ENCODE peak calls at places on chromosome 17, in nine cellular contexts. M, Y, Q, S, W, O, H, V and F are unnamed samples.

GRCh38 chr17:59638553-59638952 is 18.9 kb downstream of the CLTC start:
- DNase-seq in V (no peak), M (no peak), H (no peak), S (no peak), O (no peak), Q (no peak), W (no peak), Y (no peak), F (no peak)

GRCh38 chr17:48045270-48046001 is 2.7 kb upstream of the NFE2L1 start:
- DNase-seq in W (no peak), Q (peak; percentile 70), H (peak; percentile 88), M (peak; percentile 23), O (no peak), Y (no peak), S (no peak), V (no peak), F (peak; percentile 66)

GRCh38 chr17:38879878-38880727 is 10.2 kb downstream of the LASP1 start:
- DNase-seq in H (no peak), Q (no peak), O (no peak), W (peak; percentile 57), M (peak; percentile 48), Y (no peak), S (no peak), V (peak; percentile 74), F (no peak)

GRCh38 chr17:14228903-14229302 is 7.8 kb downstream of the CDRT15 start:
- DNase-seq in H (no peak), W (no peak), Y (no peak), Q (no peak), O (no peak), M (no peak), S (no peak), V (no peak), F (no peak)

GRCh38 chr17:3474212-3474611 is 1.6 kb upstream of the ASPA start:
- DNase-seq in M (no peak), Q (no peak), W (no peak), O (no peak), S (no peak), H (no peak), Y (no peak), V (no peak), F (no peak)

GRCh38 chr17:61837175-61838051 is 25.9 kb downstream of the BRIP1 start:
- DNase-seq in W (peak; percentile 76), Q (peak; percentile 31), V (peak; percentile 63), H (peak; percentile 6), O (peak; percentile 74), M (no peak), S (peak; percentile 19), Y (peak; percentile 35), F (peak; percentile 44)

GRCh38 chr17:31379796-31380195 is 11.7 kb upstream of the RAB11FIP4 start:
- DNase-seq in Q (no peak), Y (no peak), V (no peak), W (no peak), H (no peak), S (no peak), O (no peak), M (no peak), F (no peak)

GRCh38 chr17:62688398-62689140 is 61.1 kb downstream of the MRC2 start:
- DNase-seq in W (no peak), M (no peak), Y (no peak), H (no peak), V (no peak), Q (no peak), S (no peak), O (no peak), F (no peak)

GRCh38 chr17:74960739-74961342 is 11.7 kb downstream of the HID1 start:
- DNase-seq in V (peak; percentile 72), W (peak; percentile 90), M (no peak), O (peak; percentile 54), Q (no peak), S (no peak), H (no peak), Y (no peak), F (peak; percentile 35)

GRCh38 chr17:14211778-14212177 is 24.9 kb downstream of the CDRT15 start:
- DNase-seq in S (peak; percentile 32), M (peak; percentile 57), O (no peak), H (no peak), Y (no peak), Q (no peak), W (no peak), V (peak; percentile 30), F (no peak)

GRCh38 chr17:45873728-45874127 is 20.6 kb upstream of the MAPT start:
- DNase-seq in M (no peak), V (no peak), S (no peak), H (no peak), Y (no peak), O (no peak), Q (no peak), W (no peak), F (no peak)

GRCh38 chr17:58337126-58337599 is 8.6 kb upstream of the TSPOAP1 start:
- DNase-seq in Q (no peak), H (no peak), M (peak; percentile 72), Y (no peak), S (no peak), W (peak; percentile 81), V (no peak), O (no peak), F (no peak)

GRCh38 chr17:1555618-1556471 is 6.7 kb downstream of the PITPNA start:
- DNase-seq in W (peak; percentile 42), M (peak; percentile 77), O (no peak), S (no peak), H (no peak), Y (no peak), V (peak; percentile 40), Q (no peak), F (no peak)

GRCh38 chr17:385195-385835 is 32.7 kb upstream of the RPH3AL start:
- DNase-seq in Y (peak; percentile 28), M (peak; percentile 66), H (no peak), O (no peak), W (peak; percentile 20), V (peak; percentile 61), S (peak; percentile 79), Q (peak; percentile 24), F (peak; percentile 53)

GRCh38 chr17:6465206-6466003 is 21.1 kb downstream of the PIMREG start:
- DNase-seq in V (no peak), M (peak; percentile 20), S (no peak), H (no peak), O (no peak), W (no peak), Q (no peak), Y (no peak), F (no peak)

GRCh38 chr17:22270381-22270780 is 578.1 kb downstream of the KCNJ18 start:
- DNase-seq in H (no peak), M (no peak), S (no peak), V (no peak), Y (no peak), W (no peak), O (no peak), Q (no peak), F (no peak)

GRCh38 chr17:22268912-22269220 is 576.5 kb downstream of the KCNJ18 start:
- DNase-seq in Y (no peak), W (no peak), M (no peak), O (no peak), V (no peak), S (no peak), H (no peak), Q (no peak), F (no peak)

GRCh38 chr17:22267019-22267418 is 574.7 kb downstream of the KCNJ18 start:
- DNase-seq in Y (no peak), W (no peak), M (no peak), V (no peak), S (no peak), O (no peak), Q (no peak), H (no peak), F (no peak)

GRCh38 chr17:22266231-22266630 is 573.9 kb downstream of the KCNJ18 start:
- DNase-seq in S (no peak), V (no peak), Q (no peak), Y (no peak), M (no peak), H (no peak), O (no peak), W (no peak), F (no peak)

DNA sequence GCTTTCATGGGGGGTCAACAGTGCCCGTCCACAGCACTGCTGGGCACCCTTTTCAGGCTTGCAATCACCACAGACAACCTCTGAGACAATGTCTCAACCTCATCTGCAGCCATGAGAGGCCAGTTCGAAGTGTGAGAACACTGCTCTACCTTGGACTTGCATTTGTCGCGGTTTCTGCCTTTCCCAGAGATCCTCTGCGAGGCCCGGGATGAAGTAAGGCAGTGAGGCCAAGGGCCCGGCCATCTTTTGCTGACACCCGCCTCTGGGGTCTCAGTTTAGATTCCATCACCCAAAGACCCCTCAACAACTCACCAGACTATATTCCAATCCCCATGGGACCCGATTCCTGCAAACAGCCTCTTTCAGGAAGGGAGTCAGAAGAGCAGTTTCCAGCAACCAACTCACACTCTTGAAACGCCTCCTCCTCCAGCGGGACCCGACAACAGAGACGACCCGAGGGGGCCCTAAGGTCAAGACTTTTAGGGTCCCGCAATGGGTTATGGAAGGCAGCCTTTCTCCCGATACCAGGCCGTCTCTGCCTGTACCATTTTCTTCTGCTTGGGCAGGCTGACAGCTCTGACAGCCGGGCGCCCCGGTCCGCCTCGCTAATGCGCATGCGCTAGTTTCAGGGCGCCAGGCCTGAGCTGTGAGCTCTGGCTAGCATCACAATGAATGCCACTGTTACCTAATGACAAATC is 576.0 kb downstream of the KCNJ18 start:
- DNase-seq in O (no peak), H (no peak), M (no peak), S (no peak), Y (no peak), Q (no peak), V (no peak), W (no peak), F (no peak)
- H3K9me3 ChIP-seq in O (peaks cover 28% of the 10 kb centered on the region), H (no peaks in the 10 kb centered on the region), M (peaks cover 82% of the 10 kb centered on the region), S (no peaks in the 10 kb centered on the region), Y (no peaks in the 10 kb centered on the region), Q (no peaks in the 10 kb centered on the region), V (no peaks in the 10 kb centered on the region), W (peaks cover 14% of the 10 kb centered on the region), F (no peaks in the 10 kb centered on the region)

GRCh38 chr17:28228109-28228840 is 90.7 kb upstream of the TMEM97 start:
- DNase-seq in H (no peak), S (no peak), Q (no peak), Y (no peak), O (no peak), W (no peak), V (no peak), M (no peak), F (no peak)
- TF ChIP-seq CTCF in H (no peak), S (no peak), Q (no peak), Y (no peak), O (peak; percentile 19), W (no peak), V (peak; percentile 35), M (no peak), F (no peak)

DNA sequence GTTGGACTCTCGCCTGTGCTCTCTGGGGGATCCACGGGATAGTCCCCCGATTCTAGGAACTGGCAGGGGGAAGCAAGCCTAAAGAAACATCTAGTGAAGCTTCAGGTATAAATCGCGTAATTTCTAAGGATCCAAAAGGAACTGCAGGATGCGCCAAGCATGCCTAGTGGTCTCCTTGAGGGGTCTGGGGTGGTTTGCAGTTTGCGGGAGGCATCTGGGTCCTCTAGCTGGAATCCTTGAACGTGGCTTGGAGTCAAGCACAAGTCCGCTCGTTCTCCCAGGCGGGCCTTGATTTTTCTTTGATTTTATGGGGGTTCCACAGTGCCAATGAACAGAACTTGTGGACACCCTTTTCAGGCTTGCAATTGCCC is 1000.5 kb downstream of the KCNJ18 start:
- DNase-seq in W (no peak), O (no peak), Q (no peak), H (no peak), M (no peak), Y (no peak), V (no peak), S (no peak), F (no peak)
- H3K9me3 ChIP-seq in W (peaks cover 5% of the 10 kb centered on the region), O (peaks cover 15% of the 10 kb centered on the region), Q (no peaks in the 10 kb centered on the region), H (no peaks in the 10 kb centered on the region), M (peaks cover 68% of the 10 kb centered on the region), Y (no peaks in the 10 kb centered on the region), V (no peaks in the 10 kb centered on the region), S (peaks cover 13% of the 10 kb centered on the region), F (no peaks in the 10 kb centered on the region)

GRCh38 chr17:44385287-44386181 is 3.9 kb downstream of the ITGA2B start:
- DNase-seq in W (peak; percentile 47), Q (peak; percentile 61), O (peak; percentile 61), H (peak; percentile 41), S (peak; percentile 83), Y (peak; percentile 62), V (peak; percentile 83), M (peak; percentile 80), F (peak; percentile 90)
- TF ChIP-seq CTCF in W (peak; percentile 13), Q (peak; percentile 5), O (no peak), H (no peak), S (no peak), Y (no peak), V (no peak), M (no peak), F (no peak)